ENCODE peak calls at places on chromosomes 12 and 14, in nine cellular contexts. M is endothelial cell; C is tibial artery; L is AG10803; K is SK-N-SH; V is lung; P is foreskin fibroblast; I is CD8-positive, alpha-beta T cell; W is fibroblast of lung. S is an unnamed sample.

GRCh38 chr12:117098361-117099217 is 627 bp downstream of the TESC start:
- DNase-seq in M (no peak), C (no peak), L (no peak), K (peak), V (no peak), P (no peak), I (peak), W (no peak), S (no peak)

GRCh38 chr12:85955127-85955526 is 81.0 kb downstream of the NTS start:
- DNase-seq in M (no peak), C (no peak), L (no peak), K (peak), V (no peak), P (no peak), I (no peak), W (no peak), S (peak)

GRCh38 chr12:42534184-42534838 is 55.2 kb downstream of the PRICKLE1 start:
- DNase-seq in M (no peak), C (no peak), L (no peak), K (no peak), V (no peak), P (no peak), I (no peak), W (no peak), S (no peak)

GRCh38 chr14:78401866-78402265 is 231.7 kb downstream of the NRXN3 start:
- DNase-seq in M (no peak), C (no peak), L (no peak), K (no peak), V (no peak), P (no peak), I (no peak), W (peak), S (no peak)

GRCh38 chr12:9674226-9674590 is 4.7 kb downstream of the CLEC2D start:
- DNase-seq in M (no peak), C (no peak), L (no peak), K (no peak), V (no peak), P (no peak), I (peak), W (no peak), S (no peak)

GRCh38 chr12:116538076-116538591 is 21.0 kb upstream of the MAP1LC3B2 start:
- DNase-seq in M (no peak), C (no peak), L (no peak), K (no peak), V (no peak), P (no peak), I (no peak), W (no peak), S (no peak)

GRCh38 chr14:71371711-71372396 is 464.6 kb downstream of the PCNX1 start:
- DNase-seq in M (no peak), C (no peak), L (peak), K (no peak), V (no peak), P (peak), I (no peak), W (peak), S (no peak)

GRCh38 chr14:45287609-45288008 is 34.6 kb upstream of the MIS18BP1 start:
- DNase-seq in M (no peak), C (no peak), L (no peak), K (no peak), V (no peak), P (no peak), I (no peak), W (no peak), S (no peak)

GRCh38 chr12:70249903-70250302 is 6.7 kb downstream of the CNOT2 start:
- DNase-seq in M (no peak), C (no peak), L (no peak), K (no peak), V (no peak), P (no peak), I (no peak), W (no peak), S (no peak)

GRCh38 chr12:11922361-11922760 is 148.4 kb upstream of the BCL2L14 start:
- DNase-seq in M (no peak), C (no peak), L (no peak), K (no peak), V (no peak), P (no peak), I (no peak), W (no peak), S (no peak)

GRCh38 chr12:13175499-13175898 is 21.0 kb upstream of the EMP1 start:
- DNase-seq in M (no peak), C (no peak), L (peak), K (no peak), V (no peak), P (peak), I (no peak), W (peak), S (peak)

GRCh38 chr12:131959137-131959536 is 9.4 kb downstream of the EP400 start:
- DNase-seq in M (no peak), C (no peak), L (no peak), K (no peak), V (no peak), P (no peak), I (no peak), W (no peak), S (no peak)

GRCh38 chr12:93829073-93829472 is 151.9 kb downstream of the CRADD start:
- DNase-seq in M (no peak), C (no peak), L (no peak), K (no peak), V (no peak), P (no peak), I (no peak), W (no peak), S (no peak)

DNA sequence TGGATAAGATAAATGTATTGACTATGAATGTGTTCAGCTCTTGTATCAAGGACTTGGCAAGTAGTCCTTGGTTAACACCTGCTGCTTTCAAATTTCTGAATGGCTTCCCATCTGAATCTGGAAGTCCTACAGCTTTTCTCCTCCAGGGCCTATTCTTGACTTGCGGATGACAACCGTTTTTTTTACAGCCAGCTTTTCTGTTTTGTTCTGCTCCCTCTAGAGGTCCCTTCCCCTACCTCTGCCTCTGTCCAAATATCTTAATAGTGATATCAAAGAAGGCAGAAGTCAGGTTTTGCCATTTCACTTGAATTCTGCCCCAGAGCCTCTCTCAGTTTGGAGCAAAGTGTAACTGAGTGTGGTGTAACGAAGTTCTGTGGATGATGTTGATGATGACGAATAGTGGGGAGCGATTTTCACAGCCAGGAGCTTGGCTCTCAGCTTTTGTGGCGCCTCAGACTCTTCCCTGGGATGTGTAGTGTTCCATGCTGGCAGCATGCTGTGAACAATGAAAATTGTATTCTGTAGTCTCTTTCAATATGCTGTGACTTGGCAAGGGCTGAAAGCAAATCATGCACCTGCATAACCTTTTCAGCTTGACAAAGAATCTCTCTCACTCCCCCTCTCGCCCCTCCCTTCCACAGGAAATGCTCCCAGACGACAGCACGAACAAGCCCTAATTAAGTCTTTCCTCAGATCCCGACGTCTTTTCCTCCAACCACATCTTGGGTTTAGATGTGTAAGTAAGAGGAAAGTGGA is 5.0 kb upstream of the SLC4A8 start:
- DNase-seq in M (no peak), C (no peak), L (no peak), K (no peak), V (no peak), P (peak), I (no peak), W (peak), S (no peak)
- TF ChIP-seq CTCF in M (no peak), C (no peak), L (no peak), K (no peak), V (no peak), P (peak), I (no peak), W (peak), S (no peak)

GRCh38 chr12:106032141-106032925 is 106.4 kb downstream of the NUAK1 start:
- DNase-seq in M (no peak), C (no peak), L (peak), K (no peak), V (no peak), P (no peak), I (no peak), W (peak), S (peak)
- TF ChIP-seq CTCF in M (no peak), C (no peak), L (no peak), K (peak), V (no peak), P (peak), I (no peak), W (no peak), S (peak)

GRCh38 chr12:106220561-106220960 is 27.3 kb downstream of the CKAP4 start:
- DNase-seq in M (no peak), C (no peak), L (no peak), K (no peak), V (no peak), P (no peak), I (no peak), W (no peak), S (no peak)

GRCh38 chr12:106223485-106224391 is 24.1 kb downstream of the CKAP4 start:
- DNase-seq in M (peak), C (peak), L (peak), K (peak), V (peak), P (peak), I (peak), W (peak), S (peak)

GRCh38 chr12:106226884-106227640 is 20.8 kb downstream of the CKAP4 start:
- DNase-seq in M (peak), C (no peak), L (peak), K (peak), V (no peak), P (peak), I (peak), W (peak), S (peak)

GRCh38 chr12:106227641-106228319 is 20.0 kb downstream of the CKAP4 start:
- DNase-seq in M (no peak), C (no peak), L (peak), K (no peak), V (peak), P (peak), I (peak), W (peak), S (peak)

GRCh38 chr12:106224392-106224706 is 23.5 kb downstream of the CKAP4 start:
- DNase-seq in M (no peak), C (no peak), L (no peak), K (no peak), V (no peak), P (no peak), I (no peak), W (no peak), S (no peak)
- TF ChIP-seq CTCF in M (no peak), C (no peak), L (no peak), K (no peak), V (no peak), P (no peak), I (peak), W (no peak), S (no peak)

DNA sequence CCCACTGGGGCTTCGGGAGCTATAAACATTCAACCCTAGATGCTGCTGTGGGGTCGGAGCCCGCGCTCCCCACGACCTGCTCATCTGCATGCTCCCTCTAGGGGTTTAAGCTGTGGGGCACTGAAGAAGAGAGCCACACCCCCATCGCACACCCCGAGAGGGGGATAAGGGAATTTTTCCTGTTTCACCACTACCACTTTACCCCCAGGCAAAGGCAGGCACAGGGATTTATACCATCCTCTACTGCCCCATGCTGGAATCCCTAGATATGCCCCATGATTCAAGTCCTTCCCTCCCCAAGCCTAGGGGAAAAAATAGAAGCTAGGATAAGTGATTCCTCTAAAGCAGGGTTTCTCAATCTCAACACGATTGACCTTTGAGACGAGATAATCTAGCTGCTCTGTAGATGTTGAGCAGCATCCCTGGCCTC is 59.9 kb upstream of the CCDC60 start:
- DNase-seq in M (no peak), C (no peak), L (no peak), K (no peak), V (no peak), P (no peak), I (no peak), W (no peak), S (no peak)
- TF ChIP-seq CTCF in M (no peak), C (no peak), L (no peak), K (no peak), V (no peak), P (no peak), I (no peak), W (no peak), S (no peak)

DNA sequence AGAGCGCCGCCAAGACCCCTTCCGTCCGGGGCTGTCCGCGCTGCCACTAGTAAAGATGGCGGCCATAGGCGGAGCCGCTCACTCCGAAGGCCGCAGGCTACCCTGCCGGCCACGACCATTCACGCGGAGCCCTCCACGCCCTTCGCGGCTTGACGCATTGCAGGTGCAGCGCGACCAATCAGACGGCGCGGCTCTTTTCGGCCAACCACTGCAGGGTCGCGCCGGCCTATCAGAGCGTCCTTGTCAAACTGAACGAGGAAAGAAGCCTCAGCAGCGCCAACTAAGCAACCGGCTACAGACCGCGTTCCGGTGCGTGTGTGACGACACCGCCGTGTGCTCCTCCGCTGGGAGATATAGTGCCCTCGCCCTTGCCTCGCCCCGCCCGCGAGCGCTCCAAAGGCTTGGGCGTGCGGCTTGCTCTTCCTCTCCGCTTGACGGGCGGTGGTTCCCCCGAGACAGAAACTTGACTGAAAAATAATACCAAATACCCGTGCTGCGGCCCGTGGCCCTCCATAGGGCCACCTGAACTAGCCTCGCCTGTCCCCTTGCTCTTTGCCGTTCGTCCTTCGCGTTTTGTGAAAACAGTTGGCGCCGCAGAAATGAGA is 13.6 kb upstream of the CALM1 start:
- DNase-seq in M (peak), C (peak), L (peak), K (peak), V (peak), P (peak), I (peak), W (peak), S (peak)
- TF ChIP-seq CTCF in M (no peak), C (no peak), L (no peak), K (no peak), V (peak), P (peak), I (no peak), W (peak), S (no peak)

S was measured in fibroblast of villous mesenchyme.